ENCODE peak calls at places on chromosomes 3 and 15, in five cellular contexts. V is cardiac muscle cell; B is CD4-positive, alpha-beta T cell; H is neural progenitor cell; D is hepatocyte. S is an unnamed sample.

GRCh38 chr3:77102916-77103769 is 63.2 kb downstream of the ROBO2 start:
- DNase-seq in D (no peak), B (no peak), V (no peak), H (peak), S (no peak)

GRCh38 chr15:58410353-58410752 is 21.4 kb upstream of the LIPC start:
- DNase-seq in D (no peak), H (no peak), V (no peak), B (peak), S (peak)

GRCh38 chr3:141575879-141576743 is 89.3 kb downstream of the RASA2 start:
- DNase-seq in H (no peak), D (peak), B (no peak), V (peak), S (no peak)

GRCh38 chr3:31725568-31725967 is 192.8 kb downstream of the STT3B start:
- DNase-seq in V (no peak), H (no peak), D (no peak), B (no peak), S (no peak)

GRCh38 chr3:165273411-165273810 is 77.2 kb upstream of the SLITRK3 start:
- DNase-seq in V (no peak), H (no peak), B (no peak), D (no peak), S (no peak)

GRCh38 chr3:58799271-58799670 is 132.7 kb upstream of the FAM3D start:
- DNase-seq in H (no peak), V (no peak), D (no peak), B (no peak), S (no peak)

GRCh38 chr3:63976166-63976861 is 47.0 kb downstream of the PSMD6 start:
- DNase-seq in H (no peak), B (no peak), V (no peak), D (peak), S (no peak)

GRCh38 chr15:90750186-90750585 is 33.0 kb downstream of the BLM start:
- DNase-seq in V (no peak), B (no peak), D (no peak), H (no peak), S (no peak)

GRCh38 chr3:183650554-183650953 is 15.1 kb downstream of the KLHL24 start:
- DNase-seq in H (no peak), D (no peak), V (no peak), B (no peak), S (no peak)

GRCh38 chr15:66095871-66096710 is 157.5 kb downstream of the MEGF11 start:
- DNase-seq in D (no peak), H (no peak), V (no peak), B (no peak), S (no peak)

GRCh38 chr15:38646716-38647115 is 82.1 kb upstream of the RASGRP1 start:
- DNase-seq in B (no peak), D (no peak), H (no peak), V (no peak), S (no peak)

GRCh38 chr15:98658831-98659699 is 10.7 kb downstream of the IGF1R start:
- DNase-seq in H (peak), B (no peak), D (peak), V (peak), S (no peak)

GRCh38 chr3:188208751-188209433 is 54.9 kb downstream of the LPP start:
- DNase-seq in H (no peak), B (no peak), D (no peak), V (no peak), S (no peak)

GRCh38 chr15:78050441-78050809 is 27.1 kb downstream of the TBC1D2B start:
- DNase-seq in V (no peak), D (no peak), B (no peak), H (peak), S (no peak)

GRCh38 chr15:78047631-78048409 is 29.7 kb downstream of the TBC1D2B start:
- DNase-seq in H (no peak), V (peak), D (peak), B (peak), S (no peak)

GRCh38 chr15:78049691-78050440 is 27.6 kb downstream of the TBC1D2B start:
- DNase-seq in D (peak), B (no peak), V (no peak), H (no peak), S (peak)

GRCh38 chr15:78046796-78047341 is 30.6 kb downstream of the TBC1D2B start:
- DNase-seq in V (no peak), B (no peak), H (no peak), D (no peak), S (peak)

GRCh38 chr15:78048410-78048946 is 29.0 kb downstream of the TBC1D2B start:
- DNase-seq in B (no peak), V (no peak), D (no peak), H (no peak), S (no peak)
- H3K27ac ChIP-seq in B (peak), V (no peak), D (peak), H (no peak), S (peak)

GRCh38 chr15:47194718-47195117 is 522.6 kb upstream of the SEMA6D start:
- DNase-seq in D (peak), B (no peak), H (peak), V (peak), S (no peak)
- TF ChIP-seq CTCF in D (peak), B (no peak), H (peak), V (peak), S (no peak)

GRCh38 chr15:74400915-74401757 is 32.6 kb downstream of the SEMA7A start:
- DNase-seq in V (no peak), D (no peak), B (no peak), H (no peak), S (peak)
- H3K27ac ChIP-seq in V (no peak), D (no peak), B (no peak), H (no peak), S (no peak)

GRCh38 chr15:82985688-82986441 is at the start of gene RAMAC:
- DNase-seq in D (peak), V (peak), H (peak), B (peak), S (peak)
- TF ChIP-seq CTCF in D (no peak), V (no peak), H (no peak), B (no peak), S (no peak)

S was measured in CD8-positive, alpha-beta T cell.